ENCODE peak calls at places on chromosomes 6 and 20, in ten cellular contexts. One of them, this sample, is unnamed.

GRCh38 chr6:108874470-108875160 is 26.4 kb downstream of the ARMC2 start:
- DNase-seq in putamen: no peak
- DNase-seq in astrocyte of the hippocampus: peak
- DNase-seq in HEK293T: no peak
- DNase-seq in endothelial cell of umbilical vein: peak
- DNase-seq in RCC 7860: no peak
- DNase-seq in NCI-H1092 treated with DMSO at 0.1 percent for 48 hours: no peak
- DNase-seq in stimulated activated CD8-positive, alpha-beta memory T cell treated with anti-CD3 and anti-CD28 coated beads, Interleukin-15, amount 100 ng/mL, for 1 hour: no peak
- DNase-seq in tibial nerve: peak
- DNase-seq in ELR: peak
- DNase-seq in this sample: no peak

GRCh38 chr20:12371955-12372354 is 454.3 kb downstream of the BTBD3 start:
- DNase-seq in putamen: no peak
- DNase-seq in astrocyte of the hippocampus: no peak
- DNase-seq in HEK293T: no peak
- DNase-seq in endothelial cell of umbilical vein: no peak
- DNase-seq in RCC 7860: no peak
- DNase-seq in NCI-H1092 treated with DMSO at 0.1 percent for 48 hours: peak
- DNase-seq in stimulated activated CD8-positive, alpha-beta memory T cell treated with anti-CD3 and anti-CD28 coated beads, Interleukin-15, amount 100 ng/mL, for 1 hour: no peak
- DNase-seq in tibial nerve: no peak
- DNase-seq in ELR: no peak
- DNase-seq in this sample: peak

GRCh38 chr6:139860193-139860592 is 485.7 kb upstream of the CITED2 start:
- DNase-seq in putamen: no peak
- DNase-seq in astrocyte of the hippocampus: no peak
- DNase-seq in HEK293T: no peak
- DNase-seq in endothelial cell of umbilical vein: no peak
- DNase-seq in RCC 7860: no peak
- DNase-seq in NCI-H1092 treated with DMSO at 0.1 percent for 48 hours: no peak
- DNase-seq in stimulated activated CD8-positive, alpha-beta memory T cell treated with anti-CD3 and anti-CD28 coated beads, Interleukin-15, amount 100 ng/mL, for 1 hour: no peak
- DNase-seq in tibial nerve: no peak
- DNase-seq in ELR: no peak
- DNase-seq in this sample: no peak

GRCh38 chr6:90087103-90087833 is 193.0 kb downstream of the GJA10 start:
- DNase-seq in putamen: no peak
- DNase-seq in astrocyte of the hippocampus: no peak
- DNase-seq in HEK293T: no peak
- DNase-seq in endothelial cell of umbilical vein: no peak
- DNase-seq in RCC 7860: no peak
- DNase-seq in NCI-H1092 treated with DMSO at 0.1 percent for 48 hours: no peak
- DNase-seq in stimulated activated CD8-positive, alpha-beta memory T cell treated with anti-CD3 and anti-CD28 coated beads, Interleukin-15, amount 100 ng/mL, for 1 hour: no peak
- DNase-seq in tibial nerve: no peak
- DNase-seq in ELR: peak
- DNase-seq in this sample: no peak

GRCh38 chr6:11096109-11096508 is 2.5 kb downstream of the SMIM13 start:
- DNase-seq in putamen: peak
- DNase-seq in astrocyte of the hippocampus: peak
- DNase-seq in HEK293T: peak
- DNase-seq in endothelial cell of umbilical vein: no peak
- DNase-seq in RCC 7860: no peak
- DNase-seq in NCI-H1092 treated with DMSO at 0.1 percent for 48 hours: no peak
- DNase-seq in stimulated activated CD8-positive, alpha-beta memory T cell treated with anti-CD3 and anti-CD28 coated beads, Interleukin-15, amount 100 ng/mL, for 1 hour: no peak
- DNase-seq in tibial nerve: no peak
- DNase-seq in ELR: peak
- DNase-seq in this sample: peak

GRCh38 chr6:137493218-137494038 is 766 bp downstream of the OLIG3 start:
- DNase-seq in putamen: no peak
- DNase-seq in astrocyte of the hippocampus: no peak
- DNase-seq in HEK293T: no peak
- DNase-seq in endothelial cell of umbilical vein: no peak
- DNase-seq in RCC 7860: no peak
- DNase-seq in NCI-H1092 treated with DMSO at 0.1 percent for 48 hours: no peak
- DNase-seq in stimulated activated CD8-positive, alpha-beta memory T cell treated with anti-CD3 and anti-CD28 coated beads, Interleukin-15, amount 100 ng/mL, for 1 hour: no peak
- DNase-seq in tibial nerve: no peak
- DNase-seq in ELR: no peak
- DNase-seq in this sample: no peak

GRCh38 chr20:33733654-33734576 is 2.1 kb downstream of the ZNF341 start:
- DNase-seq in putamen: peak
- DNase-seq in astrocyte of the hippocampus: peak
- DNase-seq in HEK293T: no peak
- DNase-seq in endothelial cell of umbilical vein: peak
- DNase-seq in RCC 7860: no peak
- DNase-seq in NCI-H1092 treated with DMSO at 0.1 percent for 48 hours: no peak
- DNase-seq in stimulated activated CD8-positive, alpha-beta memory T cell treated with anti-CD3 and anti-CD28 coated beads, Interleukin-15, amount 100 ng/mL, for 1 hour: no peak
- DNase-seq in tibial nerve: peak
- DNase-seq in ELR: peak
- DNase-seq in this sample: no peak

GRCh38 chr6:74798302-74798701 is 407.6 kb downstream of the COL12A1 start:
- DNase-seq in putamen: no peak
- DNase-seq in astrocyte of the hippocampus: no peak
- DNase-seq in HEK293T: no peak
- DNase-seq in endothelial cell of umbilical vein: no peak
- DNase-seq in RCC 7860: no peak
- DNase-seq in NCI-H1092 treated with DMSO at 0.1 percent for 48 hours: no peak
- DNase-seq in stimulated activated CD8-positive, alpha-beta memory T cell treated with anti-CD3 and anti-CD28 coated beads, Interleukin-15, amount 100 ng/mL, for 1 hour: no peak
- DNase-seq in tibial nerve: no peak
- DNase-seq in ELR: no peak
- DNase-seq in this sample: no peak

GRCh38 chr20:38588303-38588702 is 7.3 kb downstream of the ADIG start:
- DNase-seq in putamen: no peak
- DNase-seq in astrocyte of the hippocampus: no peak
- DNase-seq in HEK293T: no peak
- DNase-seq in endothelial cell of umbilical vein: no peak
- DNase-seq in RCC 7860: no peak
- DNase-seq in NCI-H1092 treated with DMSO at 0.1 percent for 48 hours: no peak
- DNase-seq in stimulated activated CD8-positive, alpha-beta memory T cell treated with anti-CD3 and anti-CD28 coated beads, Interleukin-15, amount 100 ng/mL, for 1 hour: no peak
- DNase-seq in tibial nerve: no peak
- DNase-seq in ELR: no peak
- DNase-seq in this sample: no peak

GRCh38 chr6:112018619-112019416 is 35.1 kb upstream of the CCN6 start:
- DNase-seq in putamen: no peak
- DNase-seq in astrocyte of the hippocampus: peak
- DNase-seq in HEK293T: peak
- DNase-seq in endothelial cell of umbilical vein: peak
- DNase-seq in RCC 7860: no peak
- DNase-seq in NCI-H1092 treated with DMSO at 0.1 percent for 48 hours: peak
- DNase-seq in stimulated activated CD8-positive, alpha-beta memory T cell treated with anti-CD3 and anti-CD28 coated beads, Interleukin-15, amount 100 ng/mL, for 1 hour: no peak
- DNase-seq in tibial nerve: peak
- DNase-seq in ELR: no peak
- DNase-seq in this sample: peak

GRCh38 chr6:113998811-113999210 is 27.9 kb upstream of the HDAC2 start:
- DNase-seq in putamen: peak
- DNase-seq in astrocyte of the hippocampus: no peak
- DNase-seq in HEK293T: no peak
- DNase-seq in endothelial cell of umbilical vein: no peak
- DNase-seq in RCC 7860: no peak
- DNase-seq in NCI-H1092 treated with DMSO at 0.1 percent for 48 hours: no peak
- DNase-seq in stimulated activated CD8-positive, alpha-beta memory T cell treated with anti-CD3 and anti-CD28 coated beads, Interleukin-15, amount 100 ng/mL, for 1 hour: no peak
- DNase-seq in tibial nerve: no peak
- DNase-seq in ELR: no peak
- DNase-seq in this sample: no peak

GRCh38 chr6:118917550-118918321 is 17.2 kb downstream of the MCM9 start:
- DNase-seq in putamen: no peak
- DNase-seq in astrocyte of the hippocampus: no peak
- DNase-seq in HEK293T: no peak
- DNase-seq in endothelial cell of umbilical vein: no peak
- DNase-seq in RCC 7860: peak
- DNase-seq in NCI-H1092 treated with DMSO at 0.1 percent for 48 hours: no peak
- DNase-seq in stimulated activated CD8-positive, alpha-beta memory T cell treated with anti-CD3 and anti-CD28 coated beads, Interleukin-15, amount 100 ng/mL, for 1 hour: no peak
- DNase-seq in tibial nerve: no peak
- DNase-seq in ELR: peak
- DNase-seq in this sample: no peak

GRCh38 chr20:41249781-41250281 is 67.7 kb downstream of the ZHX3 start:
- DNase-seq in putamen: no peak
- DNase-seq in astrocyte of the hippocampus: peak
- DNase-seq in HEK293T: peak
- DNase-seq in endothelial cell of umbilical vein: peak
- DNase-seq in RCC 7860: peak
- DNase-seq in NCI-H1092 treated with DMSO at 0.1 percent for 48 hours: no peak
- DNase-seq in stimulated activated CD8-positive, alpha-beta memory T cell treated with anti-CD3 and anti-CD28 coated beads, Interleukin-15, amount 100 ng/mL, for 1 hour: no peak
- DNase-seq in tibial nerve: no peak
- DNase-seq in ELR: peak
- DNase-seq in this sample: no peak

GRCh38 chr6:139833592-139833991 is 459.1 kb upstream of the CITED2 start:
- DNase-seq in putamen: no peak
- DNase-seq in astrocyte of the hippocampus: no peak
- DNase-seq in HEK293T: no peak
- DNase-seq in endothelial cell of umbilical vein: no peak
- DNase-seq in RCC 7860: no peak
- DNase-seq in NCI-H1092 treated with DMSO at 0.1 percent for 48 hours: no peak
- DNase-seq in stimulated activated CD8-positive, alpha-beta memory T cell treated with anti-CD3 and anti-CD28 coated beads, Interleukin-15, amount 100 ng/mL, for 1 hour: no peak
- DNase-seq in tibial nerve: no peak
- DNase-seq in ELR: no peak
- DNase-seq in this sample: no peak

GRCh38 chr20:24584538-24585356 is 115.3 kb downstream of the SYNDIG1 start:
- DNase-seq in putamen: no peak
- DNase-seq in astrocyte of the hippocampus: peak
- DNase-seq in HEK293T: no peak
- DNase-seq in endothelial cell of umbilical vein: no peak
- DNase-seq in RCC 7860: no peak
- DNase-seq in NCI-H1092 treated with DMSO at 0.1 percent for 48 hours: no peak
- DNase-seq in stimulated activated CD8-positive, alpha-beta memory T cell treated with anti-CD3 and anti-CD28 coated beads, Interleukin-15, amount 100 ng/mL, for 1 hour: no peak
- DNase-seq in tibial nerve: no peak
- DNase-seq in ELR: peak
- DNase-seq in this sample: no peak

GRCh38 chr6:12174878-12175277 is 115.3 kb upstream of the EDN1 start:
- DNase-seq in putamen: no peak
- DNase-seq in astrocyte of the hippocampus: no peak
- DNase-seq in HEK293T: no peak
- DNase-seq in endothelial cell of umbilical vein: no peak
- DNase-seq in RCC 7860: peak
- DNase-seq in NCI-H1092 treated with DMSO at 0.1 percent for 48 hours: no peak
- DNase-seq in stimulated activated CD8-positive, alpha-beta memory T cell treated with anti-CD3 and anti-CD28 coated beads, Interleukin-15, amount 100 ng/mL, for 1 hour: no peak
- DNase-seq in tibial nerve: no peak
- DNase-seq in ELR: peak
- DNase-seq in this sample: no peak

GRCh38 chr20:25022680-25023079 is 30.1 kb upstream of the APMAP start:
- DNase-seq in putamen: no peak
- DNase-seq in astrocyte of the hippocampus: no peak
- DNase-seq in HEK293T: no peak
- DNase-seq in endothelial cell of umbilical vein: no peak
- DNase-seq in RCC 7860: no peak
- DNase-seq in NCI-H1092 treated with DMSO at 0.1 percent for 48 hours: no peak
- DNase-seq in stimulated activated CD8-positive, alpha-beta memory T cell treated with anti-CD3 and anti-CD28 coated beads, Interleukin-15, amount 100 ng/mL, for 1 hour: no peak
- DNase-seq in tibial nerve: no peak
- DNase-seq in ELR: no peak
- DNase-seq in this sample: no peak

GRCh38 chr6:36926711-36927110 is 27.8 kb upstream of the PI16 start:
- DNase-seq in putamen: no peak
- DNase-seq in astrocyte of the hippocampus: no peak
- DNase-seq in HEK293T: no peak
- DNase-seq in endothelial cell of umbilical vein: no peak
- DNase-seq in RCC 7860: no peak
- DNase-seq in NCI-H1092 treated with DMSO at 0.1 percent for 48 hours: no peak
- DNase-seq in stimulated activated CD8-positive, alpha-beta memory T cell treated with anti-CD3 and anti-CD28 coated beads, Interleukin-15, amount 100 ng/mL, for 1 hour: no peak
- DNase-seq in tibial nerve: no peak
- DNase-seq in ELR: no peak
- DNase-seq in this sample: no peak

GRCh38 chr6:4394786-4395185 is 259.4 kb upstream of the ECI2 start:
- DNase-seq in putamen: no peak
- DNase-seq in astrocyte of the hippocampus: no peak
- DNase-seq in HEK293T: peak
- DNase-seq in endothelial cell of umbilical vein: no peak
- DNase-seq in RCC 7860: no peak
- DNase-seq in NCI-H1092 treated with DMSO at 0.1 percent for 48 hours: peak
- DNase-seq in stimulated activated CD8-positive, alpha-beta memory T cell treated with anti-CD3 and anti-CD28 coated beads, Interleukin-15, amount 100 ng/mL, for 1 hour: no peak
- DNase-seq in tibial nerve: no peak
- DNase-seq in ELR: no peak
- DNase-seq in this sample: no peak

This sample was measured in NCI-H146.